ENCODE peak calls at places on chromosomes 5 and 9, in six cellular contexts. One of them, this sample, is unnamed.

GRCh38 chr9:134914501-134914834 is 3.2 kb downstream of the FCN1 start:
- DNase-seq in activated T-helper 1 cell treated with anti-CD3 and anti-CD28 coated beads, Interleukin-12 subunit alpha, Interleukin-12 subunit beta, Interleukin-2, Interleukin-4 antibody, amounts not matched to agents 30 ng/mL and 10 ng/mL and 1 ng/mL, durations not matched to agents 14 hours and 24 hours and 36 hours: no peak
- DNase-seq in GM10248: no peak
- DNase-seq in CD4-positive, alpha-beta T cell: no peak
- DNase-seq in NCI-H2081: no peak
- DNase-seq in KBM-7: no peak
- DNase-seq in this sample: no peak

GRCh38 chr5:98638701-98639100 is 134.8 kb upstream of the RGMB start:
- DNase-seq in activated T-helper 1 cell treated with anti-CD3 and anti-CD28 coated beads, Interleukin-12 subunit alpha, Interleukin-12 subunit beta, Interleukin-2, Interleukin-4 antibody, amounts not matched to agents 30 ng/mL and 10 ng/mL and 1 ng/mL, durations not matched to agents 14 hours and 24 hours and 36 hours: no peak
- DNase-seq in CD4-positive, alpha-beta T cell: no peak
- DNase-seq in GM10248: no peak
- DNase-seq in NCI-H2081: no peak
- DNase-seq in KBM-7: no peak
- DNase-seq in this sample: no peak

GRCh38 chr9:19020886-19021285 is 12.1 kb downstream of the SAXO1 start:
- DNase-seq in KBM-7: no peak
- DNase-seq in activated T-helper 1 cell treated with anti-CD3 and anti-CD28 coated beads, Interleukin-12 subunit alpha, Interleukin-12 subunit beta, Interleukin-2, Interleukin-4 antibody, amounts not matched to agents 30 ng/mL and 10 ng/mL and 1 ng/mL, durations not matched to agents 14 hours and 24 hours and 36 hours: no peak
- DNase-seq in CD4-positive, alpha-beta T cell: no peak
- DNase-seq in NCI-H2081: no peak
- DNase-seq in GM10248: no peak
- DNase-seq in this sample: no peak

GRCh38 chr5:150180241-150181027 is 9.4 kb upstream of the SLC6A7 start:
- DNase-seq in CD4-positive, alpha-beta T cell: no peak
- DNase-seq in NCI-H2081: no peak
- DNase-seq in activated T-helper 1 cell treated with anti-CD3 and anti-CD28 coated beads, Interleukin-12 subunit alpha, Interleukin-12 subunit beta, Interleukin-2, Interleukin-4 antibody, amounts not matched to agents 30 ng/mL and 10 ng/mL and 1 ng/mL, durations not matched to agents 14 hours and 24 hours and 36 hours: no peak
- DNase-seq in KBM-7: peak
- DNase-seq in GM10248: no peak
- DNase-seq in this sample: no peak

GRCh38 chr5:387491-388265 is 55.3 kb upstream of the EXOC3 start:
- DNase-seq in KBM-7: no peak
- DNase-seq in CD4-positive, alpha-beta T cell: no peak
- DNase-seq in activated T-helper 1 cell treated with anti-CD3 and anti-CD28 coated beads, Interleukin-12 subunit alpha, Interleukin-12 subunit beta, Interleukin-2, Interleukin-4 antibody, amounts not matched to agents 30 ng/mL and 10 ng/mL and 1 ng/mL, durations not matched to agents 14 hours and 24 hours and 36 hours: no peak
- DNase-seq in GM10248: no peak
- DNase-seq in NCI-H2081: no peak
- DNase-seq in this sample: no peak

GRCh38 chr5:84437673-84438315 is 53.1 kb upstream of the EDIL3 start:
- DNase-seq in activated T-helper 1 cell treated with anti-CD3 and anti-CD28 coated beads, Interleukin-12 subunit alpha, Interleukin-12 subunit beta, Interleukin-2, Interleukin-4 antibody, amounts not matched to agents 30 ng/mL and 10 ng/mL and 1 ng/mL, durations not matched to agents 14 hours and 24 hours and 36 hours: no peak
- DNase-seq in NCI-H2081: no peak
- DNase-seq in GM10248: no peak
- DNase-seq in CD4-positive, alpha-beta T cell: no peak
- DNase-seq in KBM-7: no peak
- DNase-seq in this sample: no peak

GRCh38 chr9:83336696-83337095 is 201.5 kb downstream of the FRMD3 start:
- DNase-seq in KBM-7: no peak
- DNase-seq in NCI-H2081: no peak
- DNase-seq in activated T-helper 1 cell treated with anti-CD3 and anti-CD28 coated beads, Interleukin-12 subunit alpha, Interleukin-12 subunit beta, Interleukin-2, Interleukin-4 antibody, amounts not matched to agents 30 ng/mL and 10 ng/mL and 1 ng/mL, durations not matched to agents 14 hours and 24 hours and 36 hours: no peak
- DNase-seq in CD4-positive, alpha-beta T cell: no peak
- DNase-seq in GM10248: no peak
- DNase-seq in this sample: no peak

GRCh38 chr5:108430931-108431608 is 49.2 kb upstream of the FBXL17 start:
- DNase-seq in activated T-helper 1 cell treated with anti-CD3 and anti-CD28 coated beads, Interleukin-12 subunit alpha, Interleukin-12 subunit beta, Interleukin-2, Interleukin-4 antibody, amounts not matched to agents 30 ng/mL and 10 ng/mL and 1 ng/mL, durations not matched to agents 14 hours and 24 hours and 36 hours: no peak
- DNase-seq in CD4-positive, alpha-beta T cell: no peak
- DNase-seq in KBM-7: no peak
- DNase-seq in NCI-H2081: no peak
- DNase-seq in GM10248: no peak
- DNase-seq in this sample: no peak

GRCh38 chr9:79371948-79372555 is 199.7 kb upstream of the TLE4 start:
- DNase-seq in GM10248: no peak
- DNase-seq in activated T-helper 1 cell treated with anti-CD3 and anti-CD28 coated beads, Interleukin-12 subunit alpha, Interleukin-12 subunit beta, Interleukin-2, Interleukin-4 antibody, amounts not matched to agents 30 ng/mL and 10 ng/mL and 1 ng/mL, durations not matched to agents 14 hours and 24 hours and 36 hours: no peak
- DNase-seq in KBM-7: no peak
- DNase-seq in NCI-H2081: no peak
- DNase-seq in CD4-positive, alpha-beta T cell: no peak
- DNase-seq in this sample: no peak

GRCh38 chr5:15823413-15823812 is 323.4 kb downstream of the FBXL7 start:
- DNase-seq in KBM-7: no peak
- DNase-seq in GM10248: no peak
- DNase-seq in CD4-positive, alpha-beta T cell: no peak
- DNase-seq in NCI-H2081: no peak
- DNase-seq in activated T-helper 1 cell treated with anti-CD3 and anti-CD28 coated beads, Interleukin-12 subunit alpha, Interleukin-12 subunit beta, Interleukin-2, Interleukin-4 antibody, amounts not matched to agents 30 ng/mL and 10 ng/mL and 1 ng/mL, durations not matched to agents 14 hours and 24 hours and 36 hours: no peak
- DNase-seq in this sample: no peak

GRCh38 chr5:32326216-32326772 is 13.6 kb upstream of the MTMR12 start:
- DNase-seq in activated T-helper 1 cell treated with anti-CD3 and anti-CD28 coated beads, Interleukin-12 subunit alpha, Interleukin-12 subunit beta, Interleukin-2, Interleukin-4 antibody, amounts not matched to agents 30 ng/mL and 10 ng/mL and 1 ng/mL, durations not matched to agents 14 hours and 24 hours and 36 hours: no peak
- DNase-seq in GM10248: no peak
- DNase-seq in CD4-positive, alpha-beta T cell: no peak
- DNase-seq in KBM-7: no peak
- DNase-seq in NCI-H2081: no peak
- DNase-seq in this sample: no peak

GRCh38 chr5:137470111-137470920 is 28.8 kb downstream of the SPOCK1 start:
- DNase-seq in GM10248: no peak
- DNase-seq in KBM-7: no peak
- DNase-seq in activated T-helper 1 cell treated with anti-CD3 and anti-CD28 coated beads, Interleukin-12 subunit alpha, Interleukin-12 subunit beta, Interleukin-2, Interleukin-4 antibody, amounts not matched to agents 30 ng/mL and 10 ng/mL and 1 ng/mL, durations not matched to agents 14 hours and 24 hours and 36 hours: no peak
- DNase-seq in CD4-positive, alpha-beta T cell: no peak
- DNase-seq in NCI-H2081: no peak
- DNase-seq in this sample: no peak

GRCh38 chr5:147968855-147969254 is 62.5 kb upstream of the C5orf46 start:
- DNase-seq in NCI-H2081: no peak
- DNase-seq in GM10248: no peak
- DNase-seq in KBM-7: no peak
- DNase-seq in CD4-positive, alpha-beta T cell: no peak
- DNase-seq in activated T-helper 1 cell treated with anti-CD3 and anti-CD28 coated beads, Interleukin-12 subunit alpha, Interleukin-12 subunit beta, Interleukin-2, Interleukin-4 antibody, amounts not matched to agents 30 ng/mL and 10 ng/mL and 1 ng/mL, durations not matched to agents 14 hours and 24 hours and 36 hours: no peak
- DNase-seq in this sample: no peak

GRCh38 chr5:80406980-80407734 is 707 bp upstream of the ZFYVE16 start:
- DNase-seq in activated T-helper 1 cell treated with anti-CD3 and anti-CD28 coated beads, Interleukin-12 subunit alpha, Interleukin-12 subunit beta, Interleukin-2, Interleukin-4 antibody, amounts not matched to agents 30 ng/mL and 10 ng/mL and 1 ng/mL, durations not matched to agents 14 hours and 24 hours and 36 hours: no peak
- DNase-seq in GM10248: peak
- DNase-seq in KBM-7: no peak
- DNase-seq in CD4-positive, alpha-beta T cell: no peak
- DNase-seq in NCI-H2081: no peak
- DNase-seq in this sample: peak

GRCh38 chr5:8839361-8840055 is 706.4 kb downstream of the SEMA5A start:
- DNase-seq in KBM-7: no peak
- DNase-seq in activated T-helper 1 cell treated with anti-CD3 and anti-CD28 coated beads, Interleukin-12 subunit alpha, Interleukin-12 subunit beta, Interleukin-2, Interleukin-4 antibody, amounts not matched to agents 30 ng/mL and 10 ng/mL and 1 ng/mL, durations not matched to agents 14 hours and 24 hours and 36 hours: no peak
- DNase-seq in NCI-H2081: no peak
- DNase-seq in GM10248: no peak
- DNase-seq in CD4-positive, alpha-beta T cell: no peak
- DNase-seq in this sample: no peak

GRCh38 chr9:112886351-112886750 is 4.3 kb downstream of the SLC46A2 start:
- DNase-seq in KBM-7: no peak
- DNase-seq in activated T-helper 1 cell treated with anti-CD3 and anti-CD28 coated beads, Interleukin-12 subunit alpha, Interleukin-12 subunit beta, Interleukin-2, Interleukin-4 antibody, amounts not matched to agents 30 ng/mL and 10 ng/mL and 1 ng/mL, durations not matched to agents 14 hours and 24 hours and 36 hours: no peak
- DNase-seq in GM10248: no peak
- DNase-seq in NCI-H2081: no peak
- DNase-seq in CD4-positive, alpha-beta T cell: no peak
- DNase-seq in this sample: no peak

GRCh38 chr9:126366366-126367011 is 39.9 kb downstream of the MVB12B start:
- DNase-seq in GM10248: no peak
- DNase-seq in activated T-helper 1 cell treated with anti-CD3 and anti-CD28 coated beads, Interleukin-12 subunit alpha, Interleukin-12 subunit beta, Interleukin-2, Interleukin-4 antibody, amounts not matched to agents 30 ng/mL and 10 ng/mL and 1 ng/mL, durations not matched to agents 14 hours and 24 hours and 36 hours: no peak
- DNase-seq in CD4-positive, alpha-beta T cell: no peak
- DNase-seq in KBM-7: no peak
- DNase-seq in NCI-H2081: no peak
- DNase-seq in this sample: no peak

GRCh38 chr9:35828716-35829083 is at the start of gene FAM221B:
- DNase-seq in activated T-helper 1 cell treated with anti-CD3 and anti-CD28 coated beads, Interleukin-12 subunit alpha, Interleukin-12 subunit beta, Interleukin-2, Interleukin-4 antibody, amounts not matched to agents 30 ng/mL and 10 ng/mL and 1 ng/mL, durations not matched to agents 14 hours and 24 hours and 36 hours: peak
- DNase-seq in KBM-7: no peak
- DNase-seq in GM10248: no peak
- DNase-seq in NCI-H2081: no peak
- DNase-seq in CD4-positive, alpha-beta T cell: peak
- DNase-seq in this sample: no peak

GRCh38 chr9:128705051-128705965 is 3.0 kb downstream of the PKN3 start:
- DNase-seq in CD4-positive, alpha-beta T cell: no peak
- DNase-seq in NCI-H2081: no peak
- DNase-seq in GM10248: no peak
- DNase-seq in activated T-helper 1 cell treated with anti-CD3 and anti-CD28 coated beads, Interleukin-12 subunit alpha, Interleukin-12 subunit beta, Interleukin-2, Interleukin-4 antibody, amounts not matched to agents 30 ng/mL and 10 ng/mL and 1 ng/mL, durations not matched to agents 14 hours and 24 hours and 36 hours: no peak
- DNase-seq in KBM-7: no peak
- DNase-seq in this sample: no peak

GRCh38 chr5:178249191-178249989 is 16.8 kb upstream of the PHYKPL start:
- DNase-seq in KBM-7: peak
- DNase-seq in NCI-H2081: no peak
- DNase-seq in GM10248: no peak
- DNase-seq in CD4-positive, alpha-beta T cell: peak
- DNase-seq in activated T-helper 1 cell treated with anti-CD3 and anti-CD28 coated beads, Interleukin-12 subunit alpha, Interleukin-12 subunit beta, Interleukin-2, Interleukin-4 antibody, amounts not matched to agents 30 ng/mL and 10 ng/mL and 1 ng/mL, durations not matched to agents 14 hours and 24 hours and 36 hours: no peak
- DNase-seq in this sample: peak

GRCh38 chr9:79408617-79409016 is 163.1 kb upstream of the TLE4 start:
- DNase-seq in KBM-7: no peak
- DNase-seq in CD4-positive, alpha-beta T cell: no peak
- DNase-seq in GM10248: no peak
- DNase-seq in activated T-helper 1 cell treated with anti-CD3 and anti-CD28 coated beads, Interleukin-12 subunit alpha, Interleukin-12 subunit beta, Interleukin-2, Interleukin-4 antibody, amounts not matched to agents 30 ng/mL and 10 ng/mL and 1 ng/mL, durations not matched to agents 14 hours and 24 hours and 36 hours: no peak
- DNase-seq in NCI-H2081: no peak
- DNase-seq in this sample: no peak

GRCh38 chr5:137754236-137754960 is at the start of gene HNRNPA0:
- DNase-seq in activated T-helper 1 cell treated with anti-CD3 and anti-CD28 coated beads, Interleukin-12 subunit alpha, Interleukin-12 subunit beta, Interleukin-2, Interleukin-4 antibody, amounts not matched to agents 30 ng/mL and 10 ng/mL and 1 ng/mL, durations not matched to agents 14 hours and 24 hours and 36 hours: peak
- DNase-seq in CD4-positive, alpha-beta T cell: peak
- DNase-seq in GM10248: peak
- DNase-seq in KBM-7: peak
- DNase-seq in NCI-H2081: peak
- DNase-seq in this sample: peak

GRCh38 chr9:1096155-1096964 is 46.2 kb downstream of the DMRT2 start:
- DNase-seq in activated T-helper 1 cell treated with anti-CD3 and anti-CD28 coated beads, Interleukin-12 subunit alpha, Interleukin-12 subunit beta, Interleukin-2, Interleukin-4 antibody, amounts not matched to agents 30 ng/mL and 10 ng/mL and 1 ng/mL, durations not matched to agents 14 hours and 24 hours and 36 hours: no peak
- DNase-seq in CD4-positive, alpha-beta T cell: no peak
- DNase-seq in GM10248: no peak
- DNase-seq in KBM-7: no peak
- DNase-seq in NCI-H2081: no peak
- DNase-seq in this sample: no peak

GRCh38 chr5:14726066-14726838 is 61.7 kb downstream of the OTULIN start:
- DNase-seq in KBM-7: no peak
- DNase-seq in CD4-positive, alpha-beta T cell: no peak
- DNase-seq in GM10248: no peak
- DNase-seq in activated T-helper 1 cell treated with anti-CD3 and anti-CD28 coated beads, Interleukin-12 subunit alpha, Interleukin-12 subunit beta, Interleukin-2, Interleukin-4 antibody, amounts not matched to agents 30 ng/mL and 10 ng/mL and 1 ng/mL, durations not matched to agents 14 hours and 24 hours and 36 hours: no peak
- DNase-seq in NCI-H2081: no peak
- DNase-seq in this sample: no peak

GRCh38 chr9:20512636-20513035 is 109.7 kb downstream of the MLLT3 start:
- DNase-seq in CD4-positive, alpha-beta T cell: no peak
- DNase-seq in NCI-H2081: no peak
- DNase-seq in KBM-7: no peak
- DNase-seq in GM10248: no peak
- DNase-seq in activated T-helper 1 cell treated with anti-CD3 and anti-CD28 coated beads, Interleukin-12 subunit alpha, Interleukin-12 subunit beta, Interleukin-2, Interleukin-4 antibody, amounts not matched to agents 30 ng/mL and 10 ng/mL and 1 ng/mL, durations not matched to agents 14 hours and 24 hours and 36 hours: no peak
- DNase-seq in this sample: no peak

GRCh38 chr9:131161585-131161984 is 36.2 kb downstream of the NUP214 start:
- DNase-seq in activated T-helper 1 cell treated with anti-CD3 and anti-CD28 coated beads, Interleukin-12 subunit alpha, Interleukin-12 subunit beta, Interleukin-2, Interleukin-4 antibody, amounts not matched to agents 30 ng/mL and 10 ng/mL and 1 ng/mL, durations not matched to agents 14 hours and 24 hours and 36 hours: no peak
- DNase-seq in GM10248: no peak
- DNase-seq in NCI-H2081: no peak
- DNase-seq in KBM-7: no peak
- DNase-seq in CD4-positive, alpha-beta T cell: no peak
- DNase-seq in this sample: no peak

GRCh38 chr5:146828385-146828784 is 50.2 kb downstream of the PPP2R2B start:
- DNase-seq in CD4-positive, alpha-beta T cell: no peak
- DNase-seq in GM10248: no peak
- DNase-seq in activated T-helper 1 cell treated with anti-CD3 and anti-CD28 coated beads, Interleukin-12 subunit alpha, Interleukin-12 subunit beta, Interleukin-2, Interleukin-4 antibody, amounts not matched to agents 30 ng/mL and 10 ng/mL and 1 ng/mL, durations not matched to agents 14 hours and 24 hours and 36 hours: no peak
- DNase-seq in NCI-H2081: no peak
- DNase-seq in KBM-7: no peak
- DNase-seq in this sample: no peak

GRCh38 chr5:176446884-176447537 is 1.2 kb upstream of the FAF2 start:
- DNase-seq in GM10248: peak
- DNase-seq in KBM-7: no peak
- DNase-seq in activated T-helper 1 cell treated with anti-CD3 and anti-CD28 coated beads, Interleukin-12 subunit alpha, Interleukin-12 subunit beta, Interleukin-2, Interleukin-4 antibody, amounts not matched to agents 30 ng/mL and 10 ng/mL and 1 ng/mL, durations not matched to agents 14 hours and 24 hours and 36 hours: no peak
- DNase-seq in NCI-H2081: no peak
- DNase-seq in CD4-positive, alpha-beta T cell: no peak
- DNase-seq in this sample: no peak

GRCh38 chr5:24272735-24273134 is 372.0 kb downstream of the CDH10 start:
- DNase-seq in activated T-helper 1 cell treated with anti-CD3 and anti-CD28 coated beads, Interleukin-12 subunit alpha, Interleukin-12 subunit beta, Interleukin-2, Interleukin-4 antibody, amounts not matched to agents 30 ng/mL and 10 ng/mL and 1 ng/mL, durations not matched to agents 14 hours and 24 hours and 36 hours: no peak
- DNase-seq in KBM-7: no peak
- DNase-seq in GM10248: no peak
- DNase-seq in CD4-positive, alpha-beta T cell: no peak
- DNase-seq in NCI-H2081: no peak
- DNase-seq in this sample: no peak

GRCh38 chr5:58184910-58185309 is 275.0 kb downstream of the PLK2 start:
- DNase-seq in CD4-positive, alpha-beta T cell: no peak
- DNase-seq in KBM-7: no peak
- DNase-seq in GM10248: no peak
- DNase-seq in activated T-helper 1 cell treated with anti-CD3 and anti-CD28 coated beads, Interleukin-12 subunit alpha, Interleukin-12 subunit beta, Interleukin-2, Interleukin-4 antibody, amounts not matched to agents 30 ng/mL and 10 ng/mL and 1 ng/mL, durations not matched to agents 14 hours and 24 hours and 36 hours: no peak
- DNase-seq in NCI-H2081: no peak
- DNase-seq in this sample: no peak

GRCh38 chr9:111728617-111729366 is 65.9 kb downstream of the SHOC1 start:
- DNase-seq in activated T-helper 1 cell treated with anti-CD3 and anti-CD28 coated beads, Interleukin-12 subunit alpha, Interleukin-12 subunit beta, Interleukin-2, Interleukin-4 antibody, amounts not matched to agents 30 ng/mL and 10 ng/mL and 1 ng/mL, durations not matched to agents 14 hours and 24 hours and 36 hours: no peak
- DNase-seq in CD4-positive, alpha-beta T cell: no peak
- DNase-seq in GM10248: no peak
- DNase-seq in NCI-H2081: no peak
- DNase-seq in KBM-7: no peak
- DNase-seq in this sample: peak

GRCh38 chr5:136689563-136689962 is 324.2 kb upstream of the TRPC7 start:
- DNase-seq in KBM-7: no peak
- DNase-seq in activated T-helper 1 cell treated with anti-CD3 and anti-CD28 coated beads, Interleukin-12 subunit alpha, Interleukin-12 subunit beta, Interleukin-2, Interleukin-4 antibody, amounts not matched to agents 30 ng/mL and 10 ng/mL and 1 ng/mL, durations not matched to agents 14 hours and 24 hours and 36 hours: no peak
- DNase-seq in CD4-positive, alpha-beta T cell: no peak
- DNase-seq in GM10248: no peak
- DNase-seq in NCI-H2081: no peak
- DNase-seq in this sample: no peak

GRCh38 chr9:126367646-126368419 is 41.2 kb downstream of the MVB12B start:
- DNase-seq in activated T-helper 1 cell treated with anti-CD3 and anti-CD28 coated beads, Interleukin-12 subunit alpha, Interleukin-12 subunit beta, Interleukin-2, Interleukin-4 antibody, amounts not matched to agents 30 ng/mL and 10 ng/mL and 1 ng/mL, durations not matched to agents 14 hours and 24 hours and 36 hours: no peak
- DNase-seq in GM10248: no peak
- DNase-seq in KBM-7: no peak
- DNase-seq in NCI-H2081: no peak
- DNase-seq in CD4-positive, alpha-beta T cell: no peak
- DNase-seq in this sample: no peak

This sample was measured in Karpas-422.